ENCODE peak calls at places on chromosomes 11 and 22, in seven cellular contexts. J is GDM1; H is NCI-H1092 treated with DMSO at 0.1 percent for 48 hours; T is naive thymus-derived CD8-positive, alpha-beta T cell; Q is HT-29; E is activated CD4-positive, alpha-beta T cell treated with anti-CD3 and anti-CD28 coated beads, Interleukin-2, amount 50 U/mL, for 1 hour; F is tibial artery. G is an unnamed sample.

GRCh38 chr22:39106326-39106725 is 9.3 kb downstream of the APOBEC3H start:
- DNase-seq in J (no peak), H (no peak), T (no peak), Q (no peak), E (no peak), F (no peak), G (no peak)

GRCh38 chr11:48043111-48043997 is 63.0 kb downstream of the PTPRJ start:
- DNase-seq in J (peak), H (no peak), T (peak), Q (no peak), E (no peak), F (no peak), G (no peak)

GRCh38 chr11:69700278-69701140 is 3.3 kb downstream of the FGF19 start:
- DNase-seq in J (no peak), H (peak), T (no peak), Q (peak), E (no peak), F (peak), G (peak)

GRCh38 chr11:2100361-2101170 is 38.6 kb downstream of the IGF2 start:
- DNase-seq in J (no peak), H (no peak), T (peak), Q (peak), E (no peak), F (no peak), G (peak)

GRCh38 chr22:44870021-44870420 is 117.6 kb downstream of the ARHGAP8 start:
- DNase-seq in J (peak), H (no peak), T (no peak), Q (peak), E (no peak), F (no peak), G (no peak)

GRCh38 chr22:25661067-25661466 is 80.9 kb upstream of the MYO18B start:
- DNase-seq in J (no peak), H (peak), T (no peak), Q (no peak), E (no peak), F (no peak), G (no peak)

GRCh38 chr22:37409557-37409956 is 17.7 kb downstream of the ELFN2 start:
- DNase-seq in J (no peak), H (peak), T (no peak), Q (no peak), E (no peak), F (no peak), G (no peak)

GRCh38 chr22:30823015-30823370 is 128.3 kb downstream of the OSBP2 start:
- DNase-seq in J (no peak), H (no peak), T (no peak), Q (no peak), E (no peak), F (peak), G (no peak)